ENCODE peak calls at places on chromosomes 6 and 20, in five cellular contexts. One of them, this sample, is unnamed.

GRCh38 chr20:8144282-8145245 is 12.5 kb downstream of the PLCB1 start:
- DNase-seq in neuronal stem cell: no peak
- DNase-seq in IMR-90: peak
- DNase-seq in trophoblast cell: no peak
- DNase-seq in mesendoderm: peak
- DNase-seq in this sample: no peak

GRCh38 chr6:39929733-39930461 is 4.4 kb downstream of the MOCS1 start:
- DNase-seq in neuronal stem cell: no peak
- DNase-seq in IMR-90: peak
- DNase-seq in trophoblast cell: no peak
- DNase-seq in mesendoderm: no peak
- DNase-seq in this sample: no peak

GRCh38 chr20:44471481-44471882 is 4.2 kb upstream of the TTPAL start:
- DNase-seq in neuronal stem cell: no peak
- DNase-seq in IMR-90: peak
- DNase-seq in trophoblast cell: no peak
- DNase-seq in mesendoderm: peak
- DNase-seq in this sample: no peak

GRCh38 chr6:111950661-111951426 is 77.6 kb upstream of the FYN start:
- DNase-seq in neuronal stem cell: no peak
- DNase-seq in IMR-90: peak
- DNase-seq in trophoblast cell: no peak
- DNase-seq in mesendoderm: no peak
- DNase-seq in this sample: no peak

GRCh38 chr6:163943647-163944395 is 529.3 kb downstream of the QKI start:
- DNase-seq in neuronal stem cell: peak
- DNase-seq in IMR-90: peak
- DNase-seq in trophoblast cell: no peak
- DNase-seq in mesendoderm: peak
- DNase-seq in this sample: peak

GRCh38 chr20:1664911-1665310 is 7.3 kb upstream of the SIRPG start:
- DNase-seq in neuronal stem cell: no peak
- DNase-seq in IMR-90: no peak
- DNase-seq in trophoblast cell: no peak
- DNase-seq in mesendoderm: no peak
- DNase-seq in this sample: no peak

GRCh38 chr6:109977791-109978173 is 329 bp upstream of the GPR6 start:
- DNase-seq in neuronal stem cell: no peak
- DNase-seq in IMR-90: no peak
- DNase-seq in trophoblast cell: no peak
- DNase-seq in mesendoderm: no peak
- DNase-seq in this sample: no peak

GRCh38 chr20:51400051-51400926 is 142.2 kb downstream of the NFATC2 start:
- DNase-seq in neuronal stem cell: no peak
- DNase-seq in IMR-90: no peak
- DNase-seq in trophoblast cell: no peak
- DNase-seq in mesendoderm: no peak
- DNase-seq in this sample: no peak

GRCh38 chr6:79946773-79947190 is 571 bp downstream of the ELOVL4 start:
- DNase-seq in neuronal stem cell: peak
- DNase-seq in IMR-90: peak
- DNase-seq in trophoblast cell: no peak
- DNase-seq in mesendoderm: peak
- DNase-seq in this sample: no peak

GRCh38 chr6:43060755-43061633 is 1.6 kb downstream of the KLC4 start:
- DNase-seq in neuronal stem cell: no peak
- DNase-seq in IMR-90: no peak
- DNase-seq in trophoblast cell: no peak
- DNase-seq in mesendoderm: no peak
- DNase-seq in this sample: no peak

GRCh38 chr6:43060034-43060754 is 763 bp downstream of the KLC4 start:
- DNase-seq in neuronal stem cell: no peak
- DNase-seq in IMR-90: no peak
- DNase-seq in trophoblast cell: peak
- DNase-seq in mesendoderm: peak
- DNase-seq in this sample: no peak

GRCh38 chr6:43061861-43062260 is 2.4 kb downstream of the KLC4 start:
- DNase-seq in neuronal stem cell: no peak
- DNase-seq in IMR-90: peak
- DNase-seq in trophoblast cell: no peak
- DNase-seq in mesendoderm: no peak
- DNase-seq in this sample: no peak

GRCh38 chr6:43058511-43058910 is 723 bp downstream of the MRPL2 start:
- DNase-seq in neuronal stem cell: no peak
- DNase-seq in IMR-90: no peak
- DNase-seq in trophoblast cell: no peak
- DNase-seq in mesendoderm: no peak
- DNase-seq in this sample: no peak

DNA sequence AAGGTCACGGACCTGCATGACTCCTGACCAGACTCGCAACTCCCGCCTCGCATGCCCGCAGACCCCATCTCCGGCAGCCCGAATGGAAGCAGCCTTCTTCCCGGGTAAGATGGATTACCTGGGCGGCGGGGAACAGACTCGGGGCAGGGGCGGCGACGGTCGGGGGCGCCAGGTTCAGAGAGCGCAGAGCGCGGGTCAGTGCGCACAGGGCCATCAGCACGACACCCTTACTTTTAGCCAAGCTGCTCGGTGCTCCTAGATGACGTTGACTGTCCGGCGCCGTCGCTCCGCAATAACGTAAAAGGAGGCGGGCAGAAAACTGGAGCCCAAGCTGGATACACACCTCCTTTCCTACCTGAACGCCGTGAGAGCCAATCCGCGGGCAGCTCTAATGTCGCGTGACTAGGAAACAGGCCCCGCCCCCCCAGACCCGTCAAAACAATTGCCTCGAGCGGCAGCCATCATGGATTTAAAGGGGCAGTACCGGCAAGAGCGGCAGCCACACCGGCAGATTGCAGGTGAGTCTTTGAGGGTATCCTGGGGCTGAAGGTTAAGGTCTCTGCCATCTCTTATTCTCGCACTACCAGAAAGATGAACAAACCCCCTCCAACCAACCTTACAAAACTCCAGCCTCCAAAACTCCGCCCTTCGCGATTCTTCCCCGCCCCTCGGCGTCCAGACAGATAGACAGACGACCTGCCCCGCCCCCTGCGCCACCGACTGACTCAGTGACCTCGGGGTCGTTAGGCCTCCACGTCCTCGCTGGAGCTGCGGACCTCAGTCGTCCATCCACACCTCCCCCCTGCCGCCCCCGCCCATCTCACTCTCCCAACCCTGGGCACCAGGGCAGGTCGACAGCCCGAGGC is at the start of the genes KLC4 and MRPL2:
- DNase-seq in neuronal stem cell: peak
- DNase-seq in IMR-90: peak
- DNase-seq in trophoblast cell: peak
- DNase-seq in mesendoderm: peak
- DNase-seq in this sample: peak
- H2AK5ac ChIP-seq in neuronal stem cell: no peak
- H2AK5ac ChIP-seq in IMR-90: peak
- H2AK5ac ChIP-seq in trophoblast cell: peak
- H2AK5ac ChIP-seq in mesendoderm: peak
- H2AK5ac ChIP-seq in this sample: no peak

DNA sequence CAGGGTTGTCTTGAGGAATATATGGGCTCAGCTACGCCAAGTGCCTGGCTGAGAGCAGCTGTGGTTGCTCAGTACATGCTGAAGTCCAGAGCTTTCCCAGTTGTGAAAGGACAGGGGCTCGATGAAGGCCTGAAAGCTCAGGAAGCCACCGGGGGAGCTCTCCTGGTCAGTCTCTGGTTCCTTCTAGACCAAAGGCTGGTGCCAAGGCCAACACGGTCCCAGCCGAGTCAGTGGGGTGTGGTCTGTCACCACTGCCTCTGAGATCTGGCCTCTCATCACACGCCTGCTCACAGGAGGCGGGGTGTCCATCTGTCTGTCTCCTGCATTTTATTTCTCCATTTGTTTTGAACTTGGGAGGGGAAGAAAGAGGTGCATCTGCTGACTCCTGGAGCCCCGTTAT is 4.9 kb upstream of the FAM83C start:
- DNase-seq in neuronal stem cell: no peak
- DNase-seq in IMR-90: no peak
- DNase-seq in trophoblast cell: no peak
- DNase-seq in mesendoderm: peak
- DNase-seq in this sample: no peak
- H2AK5ac ChIP-seq in neuronal stem cell: peak
- H2AK5ac ChIP-seq in IMR-90: peak
- H2AK5ac ChIP-seq in trophoblast cell: no peak
- H2AK5ac ChIP-seq in mesendoderm: no peak
- H2AK5ac ChIP-seq in this sample: no peak

GRCh38 chr6:42406296-42407280 is 45.1 kb downstream of the TRERF1 start:
- DNase-seq in neuronal stem cell: no peak
- DNase-seq in IMR-90: peak
- DNase-seq in trophoblast cell: no peak
- DNase-seq in mesendoderm: no peak
- DNase-seq in this sample: no peak
- H2AK5ac ChIP-seq in neuronal stem cell: no peak
- H2AK5ac ChIP-seq in IMR-90: peak
- H2AK5ac ChIP-seq in trophoblast cell: no peak
- H2AK5ac ChIP-seq in mesendoderm: no peak
- H2AK5ac ChIP-seq in this sample: no peak

GRCh38 chr20:24811020-24811419 is 138.0 kb upstream of the CST7 start:
- DNase-seq in neuronal stem cell: no peak
- DNase-seq in IMR-90: no peak
- DNase-seq in trophoblast cell: no peak
- DNase-seq in mesendoderm: no peak
- DNase-seq in this sample: no peak
- H2AK5ac ChIP-seq in neuronal stem cell: no peak
- H2AK5ac ChIP-seq in IMR-90: no peak
- H2AK5ac ChIP-seq in trophoblast cell: no peak
- H2AK5ac ChIP-seq in mesendoderm: no peak
- H2AK5ac ChIP-seq in this sample: no peak

GRCh38 chr6:160264213-160264612 is 5.6 kb upstream of the SLC22A2 start:
- DNase-seq in neuronal stem cell: no peak
- DNase-seq in IMR-90: no peak
- DNase-seq in trophoblast cell: no peak
- DNase-seq in mesendoderm: no peak
- DNase-seq in this sample: no peak
- H2AK5ac ChIP-seq in neuronal stem cell: no peak
- H2AK5ac ChIP-seq in IMR-90: no peak
- H2AK5ac ChIP-seq in trophoblast cell: no peak
- H2AK5ac ChIP-seq in mesendoderm: no peak
- H2AK5ac ChIP-seq in this sample: no peak

DNA sequence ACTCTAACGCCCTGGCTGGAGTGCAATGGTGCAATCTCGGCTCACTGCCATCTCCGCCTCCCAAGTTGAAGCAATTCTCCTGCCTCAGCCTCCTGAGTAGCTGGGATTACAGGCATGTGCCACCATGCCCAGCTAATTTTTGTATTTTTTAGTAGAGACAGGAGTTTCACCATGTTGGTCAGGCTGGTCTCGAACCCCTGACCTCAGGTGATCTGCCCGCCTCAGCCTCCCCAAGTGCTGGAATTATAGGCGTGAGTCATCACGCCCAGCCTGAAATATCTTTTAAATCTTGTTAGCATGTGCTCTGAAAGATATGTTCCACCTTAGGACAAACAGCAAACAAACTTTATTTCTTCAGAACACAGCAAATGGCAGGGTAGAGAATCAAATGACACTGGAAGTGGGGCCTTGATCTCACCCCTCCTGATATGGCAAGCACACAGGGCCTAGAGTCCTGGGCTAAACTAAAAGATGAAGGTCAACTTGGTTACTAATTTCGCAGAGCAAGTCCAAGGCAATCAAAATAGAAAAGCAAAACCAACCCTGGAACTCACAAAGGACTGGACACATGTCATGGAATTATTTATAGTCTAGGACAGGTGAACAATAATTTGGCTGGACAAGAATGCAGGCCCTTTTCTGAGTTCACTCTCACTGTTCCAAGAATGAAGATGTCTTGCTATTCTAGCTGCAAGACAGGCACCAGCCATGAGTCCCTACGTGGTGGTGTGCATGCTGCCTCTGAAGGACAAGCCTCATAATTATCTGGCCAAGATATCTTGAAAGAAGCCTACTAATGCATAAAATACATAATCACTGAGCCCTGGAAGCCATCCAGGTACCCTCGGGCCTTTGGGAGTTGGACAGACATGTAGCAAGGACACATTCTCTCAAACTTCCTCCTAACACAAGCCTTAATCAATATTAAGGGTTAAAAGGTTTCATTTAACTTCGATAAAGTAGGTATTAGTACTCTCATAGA is 35.6 kb downstream of the B4GALT5 start:
- DNase-seq in neuronal stem cell: no peak
- DNase-seq in IMR-90: no peak
- DNase-seq in trophoblast cell: peak
- DNase-seq in mesendoderm: no peak
- DNase-seq in this sample: no peak
- H2AK5ac ChIP-seq in neuronal stem cell: no peak
- H2AK5ac ChIP-seq in IMR-90: no peak
- H2AK5ac ChIP-seq in trophoblast cell: no peak
- H2AK5ac ChIP-seq in mesendoderm: no peak
- H2AK5ac ChIP-seq in this sample: no peak

DNA sequence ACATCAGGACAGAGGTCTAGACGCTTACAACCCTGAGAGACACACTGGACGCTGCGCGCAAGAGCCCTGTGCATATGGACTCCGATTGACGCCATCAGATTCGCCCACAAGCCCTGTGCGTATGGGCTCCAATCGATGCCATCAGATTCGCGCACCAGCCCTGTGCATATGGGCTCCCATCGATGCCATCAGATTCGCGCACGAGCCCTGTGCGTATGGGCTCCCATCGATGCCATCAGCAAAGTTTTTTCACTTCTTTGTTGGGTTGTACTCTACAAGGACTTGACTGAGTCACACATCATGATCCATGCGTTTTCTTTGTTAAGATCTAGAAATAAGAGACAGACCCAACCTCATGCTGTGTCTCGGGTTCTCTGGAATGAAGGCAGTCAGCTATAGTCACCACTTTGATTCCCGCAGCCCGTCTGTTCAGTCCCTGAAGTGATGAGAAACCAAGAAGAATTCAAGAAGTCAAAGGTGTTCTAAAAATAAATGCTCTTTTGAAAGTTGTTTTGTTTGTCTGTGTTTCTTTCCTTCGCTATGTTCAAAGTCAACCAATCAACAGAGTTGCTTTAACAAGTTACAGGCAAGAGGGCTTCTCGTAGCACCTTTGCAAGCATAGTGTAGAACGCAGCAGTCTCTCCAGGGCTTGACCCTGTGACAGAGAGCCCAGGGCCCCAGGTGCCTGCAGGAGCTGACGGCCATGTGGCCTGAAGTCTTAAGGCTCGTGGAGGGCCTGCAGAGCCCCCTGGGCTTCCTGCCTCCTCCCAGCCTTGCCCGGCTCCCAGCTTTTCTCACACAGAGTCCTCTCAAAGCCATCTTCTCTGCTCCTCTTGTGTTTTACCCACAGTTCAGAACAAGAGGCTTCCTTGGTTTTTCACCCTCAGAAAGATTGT is 7.9 kb downstream of the RPS6KA2 start:
- DNase-seq in neuronal stem cell: no peak
- DNase-seq in IMR-90: peak
- DNase-seq in trophoblast cell: no peak
- DNase-seq in mesendoderm: no peak
- DNase-seq in this sample: no peak
- H2AK5ac ChIP-seq in neuronal stem cell: no peak
- H2AK5ac ChIP-seq in IMR-90: peak
- H2AK5ac ChIP-seq in trophoblast cell: peak
- H2AK5ac ChIP-seq in mesendoderm: no peak
- H2AK5ac ChIP-seq in this sample: peak